ENCODE peak calls at places on chromosomes 4 and X, in four cellular contexts. U is A549, G is heart left ventricle, T is progenitor cell of endocrine pancreas. P is an unnamed sample.

GRCh38 chrX:50609796-50610195 is 139.2 kb upstream of the DGKK start:
- DNase-seq in U (no peak), G (no peak), T (no peak), P (no peak)

GRCh38 chr4:53551963-53552362 is 39.3 kb downstream of the LNX1 start:
- DNase-seq in U (no peak), G (no peak), T (no peak), P (no peak)

GRCh38 chr4:147163311-147163710 is 217.6 kb upstream of the TTC29 start:
- DNase-seq in U (no peak), G (no peak), T (no peak), P (no peak)

GRCh38 chrX:6382284-6382683 is 152.6 kb downstream of the VCX3A start:
- DNase-seq in U (no peak), G (no peak), T (no peak), P (no peak)

GRCh38 chr4:60463846-60464502 is 736.2 kb upstream of the ADGRL3 start:
- DNase-seq in U (no peak), G (no peak), T (no peak), P (no peak)

GRCh38 chrX:154322890-154323289 is 27.3 kb downstream of the TKTL1 start:
- DNase-seq in U (no peak), G (no peak), T (no peak), P (no peak)

GRCh38 chr4:11165052-11165451 is 263.6 kb downstream of the HS3ST1 start:
- DNase-seq in U (no peak), G (no peak), T (no peak), P (no peak)

GRCh38 chr4:8334786-8335460 is 65.4 kb downstream of the HTRA3 start:
- DNase-seq in U (no peak), G (no peak), T (no peak), P (no peak)

GRCh38 chrX:141405878-141406492 is 163.7 kb upstream of the SPANXC start:
- DNase-seq in U (peak; percentile 61), G (no peak), T (no peak), P (no peak)

GRCh38 chr4:113821851-113822250 is 60.3 kb upstream of the CAMK2D start:
- DNase-seq in U (no peak), G (no peak), T (no peak), P (no peak)

GRCh38 chrX:39689374-39690104 is 408.2 kb downstream of the BCOR start:
- DNase-seq in U (no peak), G (no peak), T (no peak), P (no peak)

GRCh38 chr4:81130569-81130968 is 84.5 kb downstream of the PRKG2 start:
- DNase-seq in U (no peak), G (no peak), T (no peak), P (no peak)

GRCh38 chrX:17448188-17448587 is 73.2 kb downstream of the NHS start:
- DNase-seq in U (no peak), G (no peak), T (no peak), P (no peak)

GRCh38 chr4:3304831-3305609 is 12.2 kb downstream of the RGS12 start:
- DNase-seq in U (no peak), G (peak; percentile 62), T (no peak), P (no peak)

GRCh38 chr4:107094332-107094731 is 58.2 kb upstream of the DKK2 start:
- DNase-seq in U (no peak), G (no peak), T (no peak), P (no peak)
- TF ChIP-seq CTCF in U (no peak), G (no peak), T (peak; percentile 17), P (no peak)

GRCh38 chr4:38873290-38873949 is 5.8 kb downstream of the FAM114A1 start:
- DNase-seq in U (no peak), G (no peak), T (no peak), P (no peak)
- TF ChIP-seq CTCF in U (no peak), G (no peak), T (peak; percentile 18), P (no peak)

GRCh38 chrX:143788265-143788664 is 67.7 kb upstream of the SPANXN2 start:
- DNase-seq in U (no peak), G (no peak), T (no peak), P (peak; percentile 1)
- TF ChIP-seq CTCF in U (peak; percentile 8), G (no peak), T (peak; percentile 57), P (peak; percentile 41)

GRCh38 chrX:101265869-101266428 is 25.2 kb downstream of the TAF7L start:
- DNase-seq in U (no peak), G (no peak), T (no peak), P (no peak)
- TF ChIP-seq CTCF in U (no peak), G (no peak), T (no peak), P (no peak)

GRCh38 chrX:101287402-101287801 is 3.7 kb downstream of the TAF7L start:
- DNase-seq in U (peak; percentile 10), G (no peak), T (no peak), P (no peak)
- TF ChIP-seq CTCF in U (peak; percentile 55), G (peak; percentile 45), T (peak; percentile 59), P (peak; percentile 39)

GRCh38 chrX:138775501-138775900 is 64.0 kb upstream of the FGF13 start:
- DNase-seq in U (peak; percentile 5), G (no peak), T (no peak), P (no peak)
- TF ChIP-seq CTCF in U (peak; percentile 35), G (peak; percentile 37), T (peak; percentile 71), P (peak; percentile 40)

GRCh38 chr4:78569291-78569821 is 17.8 kb downstream of the ANXA3 start:
- DNase-seq in U (peak; percentile 32), G (no peak), T (no peak), P (no peak)
- TF ChIP-seq CTCF in U (no peak), G (no peak), T (peak; percentile 33), P (no peak)

GRCh38 chr4:159016527-159017137 is 86.2 kb upstream of the RAPGEF2 start:
- DNase-seq in U (no peak), G (no peak), T (no peak), P (peak; percentile 33)

GRCh38 chr4:159015862-159016261 is 87.0 kb upstream of the RAPGEF2 start:
- DNase-seq in U (no peak), G (no peak), T (no peak), P (no peak)

GRCh38 chr4:159012381-159012780 is 90.5 kb upstream of the RAPGEF2 start:
- DNase-seq in U (no peak), G (no peak), T (no peak), P (no peak)

GRCh38 chr4:159014896-159015295 is 88.0 kb upstream of the RAPGEF2 start:
- DNase-seq in U (no peak), G (no peak), T (no peak), P (no peak)

GRCh38 chr4:159013692-159014091 is 89.2 kb upstream of the RAPGEF2 start:
- DNase-seq in U (no peak), G (no peak), T (no peak), P (no peak)
- TF ChIP-seq CTCF in U (no peak), G (no peak), T (no peak), P (no peak)

P was measured in nephron progenitor cell.